ENCODE peak calls at places on chromosome 2, in four cellular contexts. L, B, H and O are unnamed samples.

GRCh38 chr2:166485558-166486193 is 8.4 kb downstream of the SCN7A start:
- DNase-seq in L (no peak), H (no peak), B (no peak), O (no peak)

GRCh38 chr2:234695981-234696380 is 199.1 kb upstream of the ARL4C start:
- DNase-seq in L (no peak), B (no peak), H (no peak), O (no peak)

GRCh38 chr2:81767173-81767720 is 1462.7 kb upstream of the LRRTM1 start:
- DNase-seq in H (no peak), L (no peak), B (no peak), O (peak)

GRCh38 chr2:7497223-7497622 is 580.0 kb downstream of the RNF144A start:
- DNase-seq in B (no peak), H (no peak), L (no peak), O (no peak)

GRCh38 chr2:197198890-197199289 is 111.7 kb downstream of the ANKRD44 start:
- DNase-seq in H (peak), L (peak), B (no peak), O (no peak)

GRCh38 chr2:127508025-127508620 is 18.2 kb downstream of the IWS1 start:
- DNase-seq in B (no peak), H (no peak), L (no peak), O (no peak)

GRCh38 chr2:179263460-179264237 is 983 bp downstream of the SESTD1 start:
- DNase-seq in H (peak), L (no peak), B (peak), O (peak)

GRCh38 chr2:134705861-134706586 is 12.8 kb downstream of the TMEM163 start:
- DNase-seq in L (no peak), H (no peak), B (no peak), O (no peak)

GRCh38 chr2:239288951-239289481 is 111.8 kb downstream of the HDAC4 start:
- DNase-seq in H (peak), L (no peak), B (no peak), O (no peak)

GRCh38 chr2:72893594-72894319 is 6.5 kb downstream of the SPR start:
- DNase-seq in B (peak), L (no peak), H (peak), O (no peak)

GRCh38 chr2:10009811-10010781 is 33.3 kb upstream of the KLF11 start:
- DNase-seq in B (no peak), H (peak), L (no peak), O (no peak)

GRCh38 chr2:3282056-3282998 is 95.3 kb downstream of the EIPR1 start:
- DNase-seq in B (no peak), L (peak), H (peak), O (peak)

GRCh38 chr2:65437392-65438135 is 5.2 kb upstream of the SPRED2 start:
- DNase-seq in B (no peak), H (no peak), L (no peak), O (no peak)

GRCh38 chr2:65434592-65435241 is 2.3 kb upstream of the SPRED2 start:
- DNase-seq in B (no peak), L (no peak), H (no peak), O (no peak)

GRCh38 chr2:65435625-65436168 is 3.3 kb upstream of the SPRED2 start:
- DNase-seq in L (peak), B (peak), H (peak), O (peak)

GRCh38 chr2:65436825-65437221 is 4.4 kb upstream of the SPRED2 start:
- DNase-seq in H (no peak), B (no peak), L (no peak), O (no peak)

DNA sequence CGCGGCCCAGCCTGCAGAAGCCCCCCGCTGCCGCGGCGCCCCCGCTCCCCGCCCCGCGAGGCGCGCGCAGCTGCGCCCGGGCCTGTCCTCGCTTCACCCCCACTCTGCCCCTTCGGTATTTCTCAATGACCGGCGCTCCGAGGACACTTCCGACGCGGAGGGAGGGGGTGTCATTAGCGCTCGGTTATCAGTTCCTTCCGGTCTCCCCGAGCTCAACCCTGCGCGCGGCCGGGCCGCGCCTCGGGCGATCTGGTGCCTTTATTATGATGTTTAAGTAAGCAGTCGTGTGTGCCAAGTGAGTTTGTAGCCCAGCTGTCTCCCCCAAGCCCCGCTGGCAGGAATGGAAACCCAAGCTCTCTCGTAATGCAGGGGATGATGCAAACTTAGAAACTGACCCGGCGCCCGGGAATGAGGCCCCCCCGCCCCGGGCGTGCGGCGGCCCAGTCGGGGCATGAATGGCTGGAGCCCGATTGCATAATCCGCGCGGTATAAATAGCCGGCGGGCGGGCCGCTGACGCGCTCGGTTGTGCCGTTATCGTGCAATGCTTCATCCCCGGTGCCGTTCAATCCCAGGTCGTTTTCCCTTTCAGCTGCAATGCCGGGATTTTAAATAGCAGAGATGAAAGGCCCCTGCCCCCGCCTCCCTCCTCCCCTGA is 3.9 kb upstream of the SPRED2 start:
- DNase-seq in H (peak), B (peak), L (peak), O (peak)
- TF ChIP-seq POLR2A in H (peak), B (no peak), L (peak), O (no peak)

DNA sequence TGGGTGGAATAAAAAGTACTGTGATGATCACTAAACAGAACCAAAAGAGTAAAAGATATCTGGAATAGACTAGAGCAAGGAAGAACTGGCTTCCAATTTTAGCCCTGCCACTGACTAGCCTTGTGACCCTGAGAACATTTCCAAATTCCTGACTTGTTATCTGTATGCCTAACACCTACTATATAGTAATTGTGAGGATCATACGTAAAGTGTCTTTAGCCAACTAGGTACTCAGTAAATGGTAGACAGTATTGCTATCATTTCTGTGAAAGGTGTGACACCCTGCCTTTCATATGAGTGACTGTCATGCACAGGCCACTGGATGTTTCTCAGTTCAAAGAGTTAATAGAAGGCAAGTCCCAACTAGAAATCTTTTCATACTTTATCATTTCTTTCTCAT is 29.8 kb downstream of the CYTIP start:
- DNase-seq in B (no peak), L (no peak), H (no peak), O (no peak)
- TF ChIP-seq POLR2A in B (no peak), L (no peak), H (no peak), O (no peak)

GRCh38 chr2:157874278-157874825 is 1.8 kb downstream of the ACVR1 start:
- DNase-seq in B (no peak), H (peak), L (no peak), O (no peak)

GRCh38 chr2:157874997-157875719 is 972 bp downstream of the ACVR1 start:
- DNase-seq in B (no peak), L (peak), H (peak), O (peak)

GRCh38 chr2:157875720-157876065 is 437 bp downstream of the ACVR1 start:
- DNase-seq in B (peak), H (peak), L (peak), O (no peak)

GRCh38 chr2:157871415-157871814 is 4.7 kb downstream of the ACVR1 start:
- DNase-seq in B (no peak), L (no peak), H (no peak), O (no peak)

GRCh38 chr2:157872791-157873190 is 3.3 kb downstream of the ACVR1 start:
- DNase-seq in H (no peak), B (no peak), L (no peak), O (no peak)
- TF ChIP-seq POLR2A in H (no peak), B (no peak), L (no peak), O (no peak)

DNA sequence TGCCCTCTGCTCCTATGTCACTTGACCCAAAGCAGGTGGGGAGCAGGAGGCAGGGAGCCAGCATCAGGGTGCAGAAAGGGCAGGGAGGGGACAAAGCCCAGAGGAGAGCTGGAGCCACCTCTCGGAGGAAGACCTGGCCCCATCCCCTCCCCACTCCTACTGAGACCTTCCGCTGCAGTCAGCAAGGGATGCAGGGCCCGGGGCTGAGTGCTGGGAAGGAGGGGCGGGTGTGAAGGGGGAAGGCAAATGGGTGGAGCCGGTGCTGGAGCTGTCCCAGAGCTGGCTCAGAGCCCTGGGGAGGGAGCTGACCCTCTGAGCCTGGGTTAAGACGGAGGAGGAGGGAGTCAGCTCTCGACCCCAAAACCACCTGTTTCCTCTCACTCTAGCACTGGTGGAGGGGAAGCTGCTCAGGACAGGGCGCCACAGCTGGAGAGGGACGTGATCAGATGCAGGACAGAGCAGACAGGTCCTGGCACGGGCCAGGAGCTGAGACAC is 33.8 kb downstream of the HS1BP3 start:
- DNase-seq in L (no peak), H (peak), B (no peak), O (no peak)
- TF ChIP-seq POLR2A in L (no peak), H (no peak), B (no peak), O (no peak)

DNA sequence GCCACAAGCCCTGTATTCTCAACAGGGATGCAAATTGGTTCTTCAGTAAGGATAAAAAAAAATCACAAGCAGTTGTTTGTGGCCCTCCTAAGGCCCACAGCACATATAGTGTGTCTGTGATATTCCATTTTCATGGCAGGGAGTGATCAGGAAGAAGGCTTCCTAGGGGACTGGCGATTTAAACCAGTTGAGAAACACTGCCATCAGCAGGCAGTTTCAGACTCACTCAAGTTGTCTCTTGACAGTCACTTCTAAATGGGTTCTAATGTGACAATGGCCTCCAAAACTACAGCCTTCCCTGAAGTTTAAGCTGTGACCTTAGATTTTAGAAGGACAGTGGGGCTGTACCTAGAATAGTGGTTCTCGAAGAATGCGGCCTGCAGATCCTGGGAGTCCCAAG is 6.0 kb downstream of the CIAO1 start:
- DNase-seq in H (no peak), B (no peak), L (no peak), O (no peak)
- TF ChIP-seq POLR2A in H (no peak), B (no peak), L (no peak), O (no peak)

GRCh38 chr2:176553685-176554106 is 284.5 kb downstream of the MTX2 start:
- DNase-seq in H (peak), B (peak), L (peak), O (peak)
- TF ChIP-seq POLR2A in H (no peak), B (peak), L (no peak), O (no peak)

GRCh38 chr2:25342372-25343186 is 854 bp upstream of the DNMT3A start:
- DNase-seq in H (peak), L (peak), B (peak), O (peak)
- TF ChIP-seq POLR2A in H (peak), L (peak), B (no peak), O (no peak)

DNA sequence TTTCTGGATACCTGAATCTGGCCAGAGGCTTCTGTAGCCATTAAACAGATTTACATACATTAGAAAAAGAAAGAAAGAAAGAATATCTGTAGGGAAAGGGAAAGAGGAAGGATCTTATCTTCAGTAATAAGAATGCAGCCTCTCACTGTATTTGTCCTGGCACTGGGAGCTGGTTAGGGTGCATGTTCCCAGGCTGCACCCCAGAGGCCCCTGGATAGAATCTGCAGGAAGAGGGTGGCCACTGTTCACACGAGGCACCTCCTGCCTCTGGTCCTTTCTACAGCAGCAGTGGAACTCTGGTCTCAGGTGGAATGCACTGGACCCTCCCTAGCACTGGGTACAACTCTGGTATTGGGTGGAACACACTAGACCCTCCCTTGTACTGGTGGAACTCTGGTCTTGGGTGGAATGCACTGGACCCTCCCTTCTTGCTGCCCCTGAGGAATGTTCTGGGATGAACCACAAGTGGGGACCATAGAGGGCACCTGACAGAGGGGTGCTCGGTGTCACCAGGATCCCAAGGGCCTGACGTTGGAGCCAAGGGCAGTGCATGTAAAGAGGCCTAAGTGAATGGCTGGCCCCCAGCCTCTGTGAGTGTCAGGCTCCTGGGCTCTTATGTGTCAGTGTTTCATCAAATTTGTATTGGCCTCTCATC is 27.4 kb upstream of the PXDN start:
- DNase-seq in B (no peak), H (no peak), L (no peak), O (no peak)
- TF ChIP-seq POLR2A in B (no peak), H (no peak), L (no peak), O (no peak)

GRCh38 chr2:20194097-20194989 is 30.6 kb downstream of the SDC1 start:
- DNase-seq in L (no peak), B (no peak), H (no peak), O (no peak)

GRCh38 chr2:20193185-20193584 is 31.7 kb downstream of the SDC1 start:
- DNase-seq in H (no peak), L (no peak), B (no peak), O (no peak)

GRCh38 chr2:20196053-20196880 is 28.7 kb downstream of the SDC1 start:
- DNase-seq in L (peak), B (no peak), H (no peak), O (no peak)

GRCh38 chr2:20196881-20197204 is 28.1 kb downstream of the SDC1 start:
- DNase-seq in H (no peak), B (no peak), L (no peak), O (no peak)

DNA sequence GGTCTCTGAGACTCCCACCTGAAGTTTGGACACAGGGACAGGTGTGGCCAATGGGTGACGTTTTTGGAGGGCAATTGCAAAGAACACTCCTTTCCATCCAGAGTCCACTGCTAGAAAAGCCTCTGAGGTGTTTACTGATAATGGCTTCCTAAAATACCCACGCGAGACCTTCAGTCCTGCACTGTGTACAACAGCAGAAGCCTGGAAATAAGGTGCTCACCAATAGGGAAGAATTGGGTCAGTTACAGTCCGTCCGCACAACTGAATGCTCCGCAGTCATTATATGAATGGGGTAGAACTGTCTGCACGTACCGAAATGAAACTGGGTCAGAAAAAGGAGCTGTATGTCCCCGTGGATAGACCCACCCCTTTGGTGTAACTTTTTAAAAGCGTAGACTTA is 29.5 kb downstream of the SDC1 start:
- DNase-seq in B (no peak), H (no peak), L (no peak), O (no peak)
- TF ChIP-seq POLR2A in B (no peak), H (no peak), L (no peak), O (no peak)

GRCh38 chr2:36361396-36361795 is 5.8 kb downstream of the CRIM1 start:
- DNase-seq in L (no peak), H (no peak), B (no peak), O (no peak)
- TF ChIP-seq POLR2A in L (no peak), H (no peak), B (no peak), O (no peak)